ENCODE peak calls at places on chromosomes 12 and 14, in seven cellular contexts. One of them, this sample, is unnamed.

GRCh38 chr14:73686901-73687300 is 27.3 kb downstream of the PNMA1 start:
- DNase-seq in activated effector memory CD4-positive, alpha-beta T cell treated with Interleukin-2 at 50 U/mL for 16 hours: no peak
- DNase-seq in WTC11: no peak
- DNase-seq in GM19239: no peak
- DNase-seq in heart right ventricle: no peak
- DNase-seq in HEK293T: no peak
- DNase-seq in Kasumi-1: no peak
- DNase-seq in this sample: no peak

GRCh38 chr14:105414456-105415371 is 4.9 kb upstream of the MTA1 start:
- DNase-seq in HEK293T: peak; percentile 74
- DNase-seq in heart right ventricle: peak; percentile 78
- DNase-seq in Kasumi-1: peak; percentile 44
- DNase-seq in activated effector memory CD4-positive, alpha-beta T cell treated with Interleukin-2 at 50 U/mL for 16 hours: peak; percentile 41
- DNase-seq in GM19239: peak; percentile 88
- DNase-seq in WTC11: peak; percentile 75
- DNase-seq in this sample: peak; percentile 74

GRCh38 chr12:25186788-25187397 is 8.1 kb downstream of the DNAI7 start:
- DNase-seq in heart right ventricle: no peak
- DNase-seq in WTC11: no peak
- DNase-seq in GM19239: no peak
- DNase-seq in activated effector memory CD4-positive, alpha-beta T cell treated with Interleukin-2 at 50 U/mL for 16 hours: no peak
- DNase-seq in Kasumi-1: no peak
- DNase-seq in HEK293T: no peak
- DNase-seq in this sample: no peak

GRCh38 chr12:34393086-34393820 is 371.0 kb downstream of the ALG10 start:
- DNase-seq in activated effector memory CD4-positive, alpha-beta T cell treated with Interleukin-2 at 50 U/mL for 16 hours: no peak
- DNase-seq in HEK293T: no peak
- DNase-seq in Kasumi-1: no peak
- DNase-seq in GM19239: no peak
- DNase-seq in heart right ventricle: peak; percentile 1
- DNase-seq in WTC11: no peak
- DNase-seq in this sample: no peak

GRCh38 chr14:20469890-20470858 is 968 bp downstream of the PNP start:
- DNase-seq in HEK293T: peak; percentile 31
- DNase-seq in WTC11: no peak
- DNase-seq in heart right ventricle: peak; percentile 31
- DNase-seq in GM19239: peak; percentile 30
- DNase-seq in activated effector memory CD4-positive, alpha-beta T cell treated with Interleukin-2 at 50 U/mL for 16 hours: peak; percentile 37
- DNase-seq in Kasumi-1: peak; percentile 82
- DNase-seq in this sample: peak; percentile 46

GRCh38 chr14:30874999-30875787 is 834 bp downstream of the COCH start:
- DNase-seq in heart right ventricle: no peak
- DNase-seq in Kasumi-1: peak; percentile 31
- DNase-seq in WTC11: peak; percentile 53
- DNase-seq in activated effector memory CD4-positive, alpha-beta T cell treated with Interleukin-2 at 50 U/mL for 16 hours: no peak
- DNase-seq in GM19239: peak; percentile 14
- DNase-seq in HEK293T: no peak
- DNase-seq in this sample: no peak

GRCh38 chr14:33745163-33745562 is 205.7 kb downstream of the EGLN3 start:
- DNase-seq in GM19239: no peak
- DNase-seq in HEK293T: no peak
- DNase-seq in activated effector memory CD4-positive, alpha-beta T cell treated with Interleukin-2 at 50 U/mL for 16 hours: no peak
- DNase-seq in heart right ventricle: no peak
- DNase-seq in Kasumi-1: no peak
- DNase-seq in WTC11: no peak
- DNase-seq in this sample: no peak

GRCh38 chr14:39505812-39506211 is 73.6 kb upstream of the FBXO33 start:
- DNase-seq in GM19239: no peak
- DNase-seq in heart right ventricle: no peak
- DNase-seq in Kasumi-1: no peak
- DNase-seq in HEK293T: no peak
- DNase-seq in WTC11: no peak
- DNase-seq in activated effector memory CD4-positive, alpha-beta T cell treated with Interleukin-2 at 50 U/mL for 16 hours: no peak
- DNase-seq in this sample: no peak

GRCh38 chr14:98959958-98960616 is 311.9 kb downstream of the BCL11B start:
- DNase-seq in Kasumi-1: no peak
- DNase-seq in GM19239: no peak
- DNase-seq in heart right ventricle: no peak
- DNase-seq in WTC11: no peak
- DNase-seq in activated effector memory CD4-positive, alpha-beta T cell treated with Interleukin-2 at 50 U/mL for 16 hours: no peak
- DNase-seq in HEK293T: no peak
- DNase-seq in this sample: no peak

GRCh38 chr14:89640141-89640540 is 223.1 kb upstream of the FOXN3 start:
- DNase-seq in WTC11: no peak
- DNase-seq in HEK293T: no peak
- DNase-seq in GM19239: no peak
- DNase-seq in activated effector memory CD4-positive, alpha-beta T cell treated with Interleukin-2 at 50 U/mL for 16 hours: no peak
- DNase-seq in Kasumi-1: no peak
- DNase-seq in heart right ventricle: no peak
- DNase-seq in this sample: no peak

GRCh38 chr14:21437063-21437901 is 18.6 kb downstream of the CHD8 start:
- DNase-seq in GM19239: peak; percentile 79
- DNase-seq in Kasumi-1: peak; percentile 94
- DNase-seq in heart right ventricle: peak; percentile 100
- DNase-seq in activated effector memory CD4-positive, alpha-beta T cell treated with Interleukin-2 at 50 U/mL for 16 hours: peak; percentile 97
- DNase-seq in WTC11: peak; percentile 100
- DNase-seq in HEK293T: peak; percentile 94
- DNase-seq in this sample: peak; percentile 94

GRCh38 chr12:65958456-65958855 is 134.2 kb downstream of the HMGA2 start:
- DNase-seq in heart right ventricle: no peak
- DNase-seq in HEK293T: no peak
- DNase-seq in WTC11: no peak
- DNase-seq in activated effector memory CD4-positive, alpha-beta T cell treated with Interleukin-2 at 50 U/mL for 16 hours: no peak
- DNase-seq in GM19239: no peak
- DNase-seq in Kasumi-1: no peak
- DNase-seq in this sample: no peak

GRCh38 chr14:91415794-91416743 is 1.6 kb downstream of the CCDC88C start:
- DNase-seq in WTC11: no peak
- DNase-seq in HEK293T: no peak
- DNase-seq in GM19239: peak; percentile 74
- DNase-seq in activated effector memory CD4-positive, alpha-beta T cell treated with Interleukin-2 at 50 U/mL for 16 hours: peak; percentile 62
- DNase-seq in heart right ventricle: no peak
- DNase-seq in Kasumi-1: peak; percentile 95
- DNase-seq in this sample: no peak

GRCh38 chr14:88929656-88930436 is 105.4 kb downstream of the TTC8 start:
- DNase-seq in GM19239: no peak
- DNase-seq in WTC11: peak; percentile 16
- DNase-seq in HEK293T: no peak
- DNase-seq in heart right ventricle: no peak
- DNase-seq in Kasumi-1: no peak
- DNase-seq in activated effector memory CD4-positive, alpha-beta T cell treated with Interleukin-2 at 50 U/mL for 16 hours: no peak
- DNase-seq in this sample: no peak

This sample was measured in NCI-H2227 treated with DMSO at 0.1 percent for 48 hours.